ENCODE peak calls at places on chromosomes 6 and 20, in six cellular contexts. Q is fibroblast of villous mesenchyme, K is cardiac muscle cell, V is choroid plexus epithelial cell, L is bronchial epithelial cell, M is HFF-Myc. N is an unnamed sample.
A peak's percentile ranks its signal among the peaks of the same experiment; 100 is the strongest.

GRCh38 chr20:17680128-17680835 is 1.8 kb downstream of the RRBP1 start:
- DNase-seq in V (peak; percentile 76), L (peak; percentile 69), M (peak; percentile 32), Q (peak; percentile 93), K (peak; percentile 78), N (no peak)

GRCh38 chr6:79385893-79386292 is 151.3 kb downstream of the LCA5 start:
- DNase-seq in V (peak; percentile 51), M (no peak), K (peak; percentile 10), L (no peak), Q (peak; percentile 12), N (no peak)

GRCh38 chr6:142045380-142046270 is 87.1 kb upstream of the GJE1 start:
- DNase-seq in L (peak; percentile 27), K (peak; percentile 67), M (peak; percentile 72), Q (peak; percentile 38), V (peak; percentile 72), N (peak; percentile 51)

GRCh38 chr6:38933426-38933825 is 115.2 kb upstream of the GLP1R start:
- DNase-seq in M (no peak), Q (peak; percentile 1), K (peak; percentile 21), L (peak; percentile 45), V (peak; percentile 45), N (no peak)

GRCh38 chr20:45037050-45037449 is 63.9 kb downstream of the KCNS1 start:
- DNase-seq in Q (peak; percentile 41), K (peak; percentile 77), V (peak; percentile 74), L (peak; percentile 64), M (no peak), N (no peak)

GRCh38 chr6:11632795-11633511 is 95.4 kb downstream of the TMEM170B start:
- DNase-seq in M (no peak), Q (peak; percentile 39), V (peak; percentile 69), L (peak; percentile 76), K (peak; percentile 23), N (no peak)

GRCh38 chr20:36271639-36272546 is 34.2 kb upstream of the DLGAP4 start:
- DNase-seq in V (no peak), Q (no peak), L (no peak), M (no peak), K (no peak), N (no peak)

GRCh38 chr6:133804263-133804662 is 84.7 kb upstream of the TCF21 start:
- DNase-seq in M (no peak), L (peak; percentile 44), K (peak; percentile 88), Q (peak; percentile 85), V (peak; percentile 49), N (peak; percentile 14)

GRCh38 chr6:122753688-122754056 is 25.8 kb upstream of the FABP7 start:
- DNase-seq in K (peak; percentile 5), M (no peak), Q (peak; percentile 37), V (no peak), L (no peak), N (no peak)

GRCh38 chr6:141326426-141326825 is 806.3 kb upstream of the GJE1 start:
- DNase-seq in K (peak; percentile 91), V (peak; percentile 98), Q (peak; percentile 96), M (peak; percentile 91), L (peak; percentile 100), N (peak; percentile 96)

GRCh38 chr6:138406443-138406842 is 2.4 kb downstream of the HEBP2 start:
- DNase-seq in K (no peak), V (no peak), Q (no peak), L (no peak), M (no peak), N (no peak)

GRCh38 chr6:162875070-162875469 is 147.3 kb downstream of the PACRG start:
- DNase-seq in Q (no peak), L (no peak), M (no peak), V (no peak), K (no peak), N (no peak)

GRCh38 chr6:119157495-119157827 is 79.0 kb upstream of the FAM184A start:
- DNase-seq in L (no peak), M (no peak), Q (peak; percentile 18), V (no peak), K (no peak), N (no peak)

GRCh38 chr20:58143531-58143930 is 84.9 kb downstream of the ANKRD60 start:
- DNase-seq in K (no peak), V (no peak), Q (no peak), M (no peak), L (no peak), N (no peak)

GRCh38 chr6:114446342-114446741 is 103.5 kb upstream of the HS3ST5 start:
- DNase-seq in V (no peak), Q (no peak), K (no peak), M (no peak), L (no peak), N (no peak)
- TF ChIP-seq CTCF in V (no peak), Q (no peak), K (no peak), M (no peak), L (no peak), N (no peak)

GRCh38 chr6:106512048-106512957 is 117.0 kb downstream of the RTN4IP1 start:
- DNase-seq in Q (peak; percentile 59), M (no peak), L (peak; percentile 53), V (no peak), K (peak; percentile 44), N (no peak)
- TF ChIP-seq CTCF in Q (peak; percentile 20), M (peak; percentile 14), L (no peak), V (peak; percentile 44), K (peak; percentile 27), N (peak; percentile 37)

GRCh38 chr6:27495386-27496135 is 22.7 kb upstream of the ZNF184 start:
- DNase-seq in Q (peak; percentile 72), K (peak; percentile 79), V (peak; percentile 86), M (peak; percentile 85), L (peak; percentile 87), N (peak; percentile 70)
- TF ChIP-seq CTCF in Q (peak; percentile 15), K (no peak), V (peak; percentile 26), M (no peak), L (no peak), N (peak; percentile 13)

DNA sequence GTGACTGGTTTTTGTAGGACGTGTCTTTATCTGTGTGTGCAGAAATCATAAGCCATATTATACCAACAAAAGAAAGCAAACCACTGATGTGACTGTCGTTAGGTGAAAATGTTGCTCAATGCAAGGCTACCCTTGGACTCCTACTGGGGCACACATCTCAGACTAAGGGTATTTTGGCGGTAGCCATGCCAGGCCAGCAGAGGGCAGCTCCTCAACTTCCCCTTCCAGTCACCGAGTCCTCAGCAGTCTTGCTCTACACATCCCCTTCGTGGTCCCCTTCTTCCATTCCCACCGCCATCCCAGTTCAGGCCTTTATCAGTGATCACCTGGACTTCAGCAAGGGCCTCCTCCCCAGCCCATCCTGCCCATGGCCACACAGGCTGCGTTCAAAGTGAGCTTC is 113.7 kb upstream of the GGTLC1 start:
- DNase-seq in K (no peak), L (peak; percentile 51), V (peak; percentile 24), M (no peak), Q (no peak), N (no peak)
- TF ChIP-seq CTCF in K (peak; percentile 48), L (peak; percentile 73), V (peak; percentile 62), M (peak; percentile 27), Q (peak; percentile 8), N (peak; percentile 38)

DNA sequence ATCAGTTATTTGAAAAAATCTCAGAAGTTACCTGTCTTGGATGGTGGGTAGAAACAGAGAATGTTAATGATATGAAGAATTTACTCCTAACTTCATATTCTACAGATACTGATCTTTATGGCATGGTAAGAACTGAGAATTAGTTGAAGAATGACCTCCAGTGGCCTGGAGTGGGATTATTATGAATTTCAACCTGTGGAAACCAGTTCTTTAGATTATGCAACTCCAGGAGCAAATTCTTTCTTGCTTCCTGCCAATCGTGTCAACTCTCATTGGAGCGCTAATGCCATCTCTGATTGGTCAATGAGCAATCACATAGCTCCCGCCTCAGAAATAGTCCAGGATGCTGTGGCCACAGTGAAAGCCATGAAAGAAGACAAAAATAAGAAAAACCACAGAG is 40.6 kb downstream of the LYRM2 start:
- DNase-seq in M (peak; percentile 7), L (peak; percentile 87), K (peak; percentile 62), V (peak; percentile 69), Q (peak; percentile 10), N (no peak)
- TF ChIP-seq CTCF in M (peak; percentile 3), L (peak; percentile 24), K (peak; percentile 7), V (peak; percentile 5), Q (no peak), N (no peak)